ENCODE peak calls at places on chromosome 18, in four cellular contexts. M is COR-L47; L is activated CD4-positive, alpha-beta T cell treated with anti-CD3 and anti-CD28 coated beads, Interleukin-2, amount 50 U/mL, for 1 hour; S is neural crest cell. H is an unnamed sample.
A peak's percentile ranks its signal among the peaks of the same experiment; 100 is the strongest.

GRCh38 chr18:23405626-23406025 is 47.5 kb upstream of the RIOK3 start:
- DNase-seq in M (no peak), L (no peak), S (no peak), H (no peak)

GRCh38 chr18:79772865-79773696 is 24.7 kb upstream of the KCNG2 start:
- DNase-seq in M (no peak), L (no peak), S (no peak), H (no peak)

GRCh38 chr18:3995476-3996102 is 459.5 kb downstream of the DLGAP1 start:
- DNase-seq in M (peak; percentile 65), L (peak; percentile 29), S (peak; percentile 60), H (peak; percentile 6)

GRCh38 chr18:46322411-46322891 is 218.3 kb downstream of the HAUS1 start:
- DNase-seq in M (no peak), L (no peak), S (no peak), H (no peak)

GRCh38 chr18:37270046-37270665 is 295.4 kb downstream of the CELF4 start:
- DNase-seq in M (no peak), L (peak; percentile 10), S (peak; percentile 80), H (no peak)

GRCh38 chr18:55586841-55587240 is 1.2 kb downstream of the TCF4 start:
- DNase-seq in M (peak; percentile 38), L (no peak), S (no peak), H (no peak)

GRCh38 chr18:50879302-50880107 is 587 bp downstream of the ME2 start:
- DNase-seq in M (peak; percentile 78), L (peak; percentile 9), S (no peak), H (peak; percentile 72)

GRCh38 chr18:56276466-56276865 is 361.9 kb downstream of the TXNL1 start:
- DNase-seq in M (no peak), L (no peak), S (no peak), H (no peak)

GRCh38 chr18:45589559-45590041 is 25.7 kb upstream of the SLC14A2 start:
- DNase-seq in M (no peak), L (no peak), S (no peak), H (no peak)

GRCh38 chr18:3720818-3721545 is 271.0 kb downstream of the TGIF1 start:
- DNase-seq in M (no peak), L (no peak), S (no peak), H (no peak)

GRCh38 chr18:36411745-36412168 is 114.2 kb downstream of the FHOD3 start:
- DNase-seq in M (no peak), L (no peak), S (no peak), H (no peak)

GRCh38 chr18:52163478-52163877 is 176.5 kb upstream of the DCC start:
- DNase-seq in M (no peak), L (no peak), S (no peak), H (no peak)

GRCh38 chr18:9017900-9018217 is 84.6 kb upstream of the NDUFV2 start:
- DNase-seq in M (no peak), L (no peak), S (no peak), H (no peak)

GRCh38 chr18:77990131-77990530 is 740.5 kb downstream of the GALR1 start:
- DNase-seq in M (no peak), L (no peak), S (no peak), H (no peak)

GRCh38 chr18:23291456-23292205 is 156.3 kb downstream of the CABLES1 start:
- DNase-seq in M (no peak), L (no peak), S (no peak), H (no peak)

GRCh38 chr18:78242307-78242643 is 737.3 kb upstream of the SALL3 start:
- DNase-seq in M (peak; percentile 21), L (no peak), S (no peak), H (no peak)

GRCh38 chr18:77059294-77059916 is 73.2 kb downstream of the MBP start:
- DNase-seq in M (peak; percentile 67), L (no peak), S (peak; percentile 50), H (no peak)

GRCh38 chr18:50863840-50864239 is 15.1 kb upstream of the ME2 start:
- DNase-seq in M (no peak), L (no peak), S (no peak), H (no peak)

GRCh38 chr18:73980289-73980979 is 167.2 kb downstream of the FBXO15 start:
- DNase-seq in M (peak; percentile 32), L (no peak), S (peak; percentile 62), H (no peak)

GRCh38 chr18:75198046-75198445 is 10.9 kb downstream of the PTGR3 start:
- DNase-seq in M (no peak), L (no peak), S (no peak), H (no peak)

GRCh38 chr18:47561316-47561715 is 309.9 kb upstream of the SKOR2 start:
- DNase-seq in M (no peak), L (no peak), S (no peak), H (no peak)

GRCh38 chr18:77071711-77072292 is 60.8 kb downstream of the MBP start:
- DNase-seq in M (no peak), L (peak; percentile 74), S (no peak), H (peak; percentile 80)

GRCh38 chr18:76491436-76491800 is 3.6 kb downstream of the ZNF516 start:
- DNase-seq in M (peak; percentile 73), L (peak; percentile 76), S (no peak), H (peak; percentile 50)

GRCh38 chr18:61765097-61765496 is 127.7 kb downstream of the RNF152 start:
- DNase-seq in M (no peak), L (no peak), S (no peak), H (no peak)

GRCh38 chr18:31716362-31716761 is 32.0 kb upstream of the B4GALT6 start:
- DNase-seq in M (no peak), L (no peak), S (no peak), H (no peak)

GRCh38 chr18:8745355-8746014 is 40.1 kb downstream of the MTCL1 start:
- DNase-seq in M (no peak), L (no peak), S (no peak), H (no peak)

GRCh38 chr18:39414009-39414700 is 1848.6 kb upstream of the CELF4 start:
- DNase-seq in M (no peak), L (no peak), S (no peak), H (no peak)

GRCh38 chr18:11310476-11311086 is 161.2 kb upstream of the PIEZO2 start:
- DNase-seq in M (peak; percentile 8), L (peak; percentile 11), S (peak; percentile 70), H (no peak)

GRCh38 chr18:49768051-49768391 is 45.3 kb downstream of the ACAA2 start:
- DNase-seq in M (peak; percentile 44), L (no peak), S (peak; percentile 35), H (no peak)

GRCh38 chr18:63016270-63016669 is 300.9 kb downstream of the PHLPP1 start:
- DNase-seq in M (peak; percentile 74), L (peak; percentile 37), S (peak; percentile 40), H (peak; percentile 54)

GRCh38 chr18:69998523-69998987 is 50.9 kb upstream of the CD226 start:
- DNase-seq in M (no peak), L (no peak), S (no peak), H (no peak)

GRCh38 chr18:57190026-57190425 is 43.1 kb downstream of the BOD1L2 start:
- DNase-seq in M (no peak), L (no peak), S (no peak), H (no peak)

GRCh38 chr18:78984941-78985784 is 5.5 kb downstream of the SALL3 start:
- DNase-seq in M (no peak), L (no peak), S (peak; percentile 28), H (no peak)

GRCh38 chr18:66222174-66222573 is 381.7 kb downstream of the CDH19 start:
- DNase-seq in M (no peak), L (no peak), S (no peak), H (no peak)

H was measured in immature natural killer cell.